ENCODE peak calls at places on chromosomes 1 and 21, in six cellular contexts. F is GM23248, S is PC-3, N is HCT116, Q is DND-41, R is GM23338. M is an unnamed sample. For H3K4me1, the result is how much of the 10 kb centered on the place peaks cover.

GRCh38 chr1:30912913-30913652 is 4.5 kb upstream of the SDC3 start:
- DNase-seq in R (no peak), S (no peak), N (no peak), Q (peak), F (no peak), M (no peak)

GRCh38 chr1:159030311-159030710 is 20.6 kb downstream of the IFI16 start:
- DNase-seq in N (no peak), S (no peak), R (no peak), Q (peak), F (no peak), M (no peak)

GRCh38 chr1:218294531-218294930 is 9.4 kb downstream of the RRP15 start:
- DNase-seq in F (peak), S (peak), Q (no peak), N (no peak), R (no peak), M (peak)

GRCh38 chr1:4784761-4785160 is 130.4 kb downstream of the AJAP1 start:
- DNase-seq in S (no peak), Q (no peak), F (no peak), R (no peak), N (no peak), M (no peak)

GRCh38 chr21:43961382-43961909 is 50.7 kb upstream of the TRAPPC10 start:
- DNase-seq in N (no peak), F (no peak), S (no peak), Q (no peak), R (no peak), M (no peak)

GRCh38 chr21:28016571-28016970 is 976.1 kb downstream of the LTN1 start:
- DNase-seq in S (no peak), R (no peak), Q (no peak), F (no peak), N (no peak), M (no peak)

GRCh38 chr1:21200767-21201166 is 24.1 kb upstream of the EIF4G3 start:
- DNase-seq in F (peak), N (no peak), R (no peak), S (peak), Q (no peak), M (no peak)

GRCh38 chr1:198232407-198232806 is 75.6 kb downstream of the NEK7 start:
- DNase-seq in S (no peak), Q (no peak), F (no peak), R (peak), N (no peak), M (peak)

GRCh38 chr1:15231714-15232201 is 15.3 kb upstream of the FHAD1 start:
- DNase-seq in R (no peak), S (no peak), F (no peak), Q (no peak), N (no peak), M (peak)

GRCh38 chr1:62905309-62905708 is 121.4 kb downstream of the ATG4C start:
- DNase-seq in Q (no peak), S (peak), N (no peak), R (no peak), F (no peak), M (no peak)

GRCh38 chr1:44810101-44810761 is 1.9 kb downstream of the BTBD19 start:
- DNase-seq in R (no peak), S (peak), N (no peak), Q (no peak), F (no peak), M (no peak)

GRCh38 chr1:243595527-243596206 is 254.4 kb downstream of the AKT3 start:
- DNase-seq in S (peak), N (no peak), F (peak), Q (no peak), R (no peak), M (peak)

GRCh38 chr1:9020325-9020724 is 5.9 kb downstream of the SLC2A7 start:
- DNase-seq in N (no peak), F (no peak), S (no peak), R (no peak), Q (no peak), M (no peak)

GRCh38 chr1:29876902-29877301 is 640.6 kb downstream of the PTPRU start:
- DNase-seq in S (no peak), F (peak), N (no peak), Q (no peak), R (peak), M (no peak)

GRCh38 chr1:52032785-52033131 is 852 bp downstream of the KTI12 start:
- DNase-seq in R (peak), Q (no peak), S (peak), N (no peak), F (peak), M (no peak)

GRCh38 chr1:58932820-58933598 is 149.2 kb upstream of the JUN start:
- DNase-seq in F (peak), N (peak), Q (no peak), R (no peak), S (peak), M (peak)

GRCh38 chr21:33541756-33542639 is at the start of gene GART:
- DNase-seq in N (peak), S (peak), R (peak), Q (peak), F (peak), M (peak)

GRCh38 chr1:197924516-197925123 is 7.4 kb downstream of the LHX9 start:
- DNase-seq in N (peak), F (peak), Q (peak), R (peak), S (peak), M (no peak)

GRCh38 chr1:37149296-37149695 is 115.0 kb upstream of the GRIK3 start:
- DNase-seq in R (no peak), S (no peak), F (no peak), N (no peak), Q (no peak), M (no peak)

GRCh38 chr1:156394835-156395461 is 25.9 kb downstream of the RHBG start:
- DNase-seq in Q (no peak), S (peak), F (no peak), R (no peak), N (no peak), M (no peak)

GRCh38 chr21:45403825-45404725 is 890 bp upstream of the COL18A1 start:
- DNase-seq in N (no peak), Q (no peak), S (no peak), F (peak), R (peak), M (peak)

GRCh38 chr1:64135501-64136245 is 67.8 kb upstream of the UBE2U start:
- DNase-seq in Q (no peak), N (no peak), R (no peak), S (peak), F (no peak), M (no peak)

GRCh38 chr1:201127755-201128455 is 921 bp upstream of the ASCL5 start:
- DNase-seq in N (no peak), Q (no peak), F (peak), R (no peak), S (peak), M (peak)

GRCh38 chr1:29245261-29245660 is 8.9 kb downstream of the PTPRU start:
- DNase-seq in R (no peak), Q (no peak), F (no peak), N (no peak), S (no peak), M (no peak)

GRCh38 chr1:37037675-37038074 is 3.4 kb upstream of the GRIK3 start:
- DNase-seq in R (peak), F (no peak), N (no peak), S (no peak), Q (no peak), M (no peak)

GRCh38 chr21:17387030-17387617 is 125.7 kb upstream of the CXADR start:
- DNase-seq in N (peak), S (peak), F (peak), R (peak), Q (peak), M (peak)

GRCh38 chr1:3651939-3652537 is at the start of gene TP73:
- DNase-seq in S (peak), R (peak), F (peak), N (peak), Q (peak), M (peak)

GRCh38 chr1:3651011-3651938 is 1.0 kb upstream of the TP73 start:
- DNase-seq in S (no peak), R (peak), N (no peak), Q (no peak), F (peak), M (no peak)

GRCh38 chr1:3652538-3653285 is 396 bp downstream of the TP73 start:
- DNase-seq in Q (peak), N (peak), R (peak), S (no peak), F (no peak), M (no peak)

GRCh38 chr1:3649342-3650247 is at the start of gene WRAP73:
- DNase-seq in F (peak), R (peak), N (peak), Q (peak), S (peak), M (peak)

DNA sequence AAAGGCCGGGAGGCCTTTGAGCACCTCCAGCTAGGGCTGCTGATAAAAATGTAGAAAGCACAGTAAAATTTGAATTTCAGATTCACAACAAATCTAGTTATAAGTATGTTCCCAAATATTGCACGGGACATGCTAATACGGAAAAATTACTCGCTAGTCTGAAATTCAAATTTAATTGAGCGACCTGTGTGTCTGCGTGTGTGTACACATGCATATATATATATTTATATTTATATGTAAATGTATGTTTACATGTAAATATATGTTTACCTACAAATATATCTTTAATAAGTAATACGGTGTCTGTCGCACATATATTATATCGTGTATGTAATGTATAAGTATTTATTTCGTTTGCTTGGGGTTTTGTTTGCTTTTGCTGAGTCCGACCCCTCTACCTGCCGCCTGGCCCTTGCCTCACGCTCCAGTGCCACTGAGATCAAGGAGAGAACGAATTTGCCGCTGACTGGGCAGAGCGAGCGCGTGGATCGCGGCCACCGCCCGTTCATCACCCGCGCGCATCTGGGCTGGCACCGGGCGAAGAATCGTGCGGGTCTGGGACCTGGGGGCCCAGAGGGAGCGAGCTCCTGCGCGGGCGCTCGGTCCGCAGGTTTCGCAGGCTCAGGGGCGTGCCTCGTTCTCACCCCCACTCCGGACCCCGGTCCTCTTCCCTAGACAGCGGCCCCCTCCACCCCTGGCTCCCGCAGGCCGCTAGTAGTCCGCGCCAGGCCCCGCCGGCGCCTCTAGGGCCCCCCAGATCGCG is 526 bp upstream of the WRAP73 start:
- DNase-seq in S (no peak), F (no peak), N (no peak), Q (no peak), R (no peak), M (no peak)
- H3K4me1 ChIP-seq in S (under half), F (under half), N (under half), Q (half or more), R (under half), M (under half)

DNA sequence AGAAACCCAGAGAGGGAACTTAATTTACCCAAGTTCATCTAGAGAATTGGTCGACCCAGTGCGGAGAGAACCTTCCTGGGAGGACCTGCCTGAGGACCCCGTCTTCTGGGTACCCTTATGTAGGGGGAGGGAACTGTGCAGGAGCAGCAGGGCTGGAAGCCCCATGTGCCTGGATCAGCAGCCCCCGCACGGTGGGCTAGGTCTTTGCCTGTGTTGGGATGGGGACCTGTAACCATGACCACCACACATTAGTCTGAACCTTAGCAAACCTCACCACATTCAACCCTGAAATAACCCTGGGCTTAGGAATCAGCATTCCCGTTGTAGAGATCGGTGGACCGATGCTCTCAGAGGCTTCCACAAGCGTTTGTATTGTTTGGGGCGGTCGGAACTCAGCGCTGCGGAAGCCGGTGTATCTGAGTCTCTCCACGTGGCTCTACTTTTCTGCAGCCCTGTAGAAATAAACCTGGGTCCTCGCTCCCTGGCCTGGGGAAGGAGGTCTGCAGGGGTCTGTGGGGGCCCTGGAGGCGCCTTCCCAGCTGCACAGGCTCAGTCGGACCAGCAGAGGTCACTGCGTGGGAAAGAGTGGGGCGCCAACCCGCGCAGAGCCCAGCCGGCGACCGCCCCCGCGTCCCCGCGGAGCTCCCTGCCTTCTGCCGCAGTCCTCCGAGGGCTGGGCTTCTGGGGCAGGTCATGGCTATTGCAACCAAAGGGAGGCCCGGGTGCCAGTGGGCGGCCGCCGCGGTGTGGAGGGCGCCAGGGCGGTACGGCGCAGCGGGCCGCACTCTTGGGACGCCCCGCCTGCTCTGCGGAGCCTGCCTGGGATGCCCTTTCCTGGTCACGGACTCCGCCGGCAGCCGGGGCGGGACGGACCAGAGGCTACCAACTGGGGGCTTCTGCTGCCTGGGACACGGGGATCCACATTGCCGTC is 36.2 kb upstream of the KCNA10 start:
- DNase-seq in R (peak), N (no peak), S (no peak), Q (no peak), F (peak), M (no peak)
- TF ChIP-seq EZH2 in R (no peak), N (no peak), S (no peak), Q (no peak), F (no peak), M (no peak)

GRCh38 chr1:216913966-216914365 is 190.7 kb upstream of the ESRRG start:
- DNase-seq in Q (no peak), N (no peak), S (no peak), R (no peak), F (no peak), M (no peak)
- H3K4me1 ChIP-seq in Q (under half), N (under half), S (under half), R (under half), F (under half), M (under half)

GRCh38 chr1:90710579-90711536 is 6.2 kb downstream of the BARHL2 start:
- DNase-seq in F (no peak), N (no peak), Q (no peak), S (no peak), R (peak), M (no peak)
- TF ChIP-seq EZH2 in F (peak), N (no peak), Q (no peak), S (no peak), R (peak), M (peak)